ENCODE peak calls at places on chromosome 4, in ten cellular contexts. N is cardiac muscle cell; I is sigmoid colon; B is CD8-positive, alpha-beta T cell; Y is endothelial cell; X is body of pancreas; U is kidney epithelial cell; E is brain microvascular endothelial cell; H is MCF 10A; K is prostate gland. D is an unnamed sample.

GRCh38 chr4:180356766-180357165 is 1886.4 kb upstream of the TENM3 start:
- DNase-seq in N (no peak), I (no peak), B (no peak), Y (no peak), X (no peak), U (no peak), E (no peak), H (no peak), K (no peak), D (no peak)

GRCh38 chr4:188623314-188623854 is 484.1 kb downstream of the TRIML1 start:
- DNase-seq in N (no peak), I (no peak), B (no peak), Y (no peak), X (no peak), U (no peak), E (no peak), H (no peak), K (no peak), D (no peak)

GRCh38 chr4:113559947-113560346 is 201.6 kb downstream of the CAMK2D start:
- DNase-seq in N (no peak), I (no peak), B (no peak), Y (no peak), X (no peak), U (no peak), E (no peak), H (no peak), K (no peak), D (no peak)

GRCh38 chr4:160947653-160948052 is 1216.1 kb downstream of the FSTL5 start:
- DNase-seq in N (no peak), I (no peak), B (no peak), Y (no peak), X (no peak), U (no peak), E (no peak), H (no peak), K (no peak), D (no peak)

GRCh38 chr4:181958435-181958834 is 284.8 kb upstream of the TENM3 start:
- DNase-seq in N (no peak), I (no peak), B (no peak), Y (no peak), X (no peak), U (no peak), E (peak; percentile 32), H (no peak), K (no peak), D (no peak)

GRCh38 chr4:6747690-6748068 is 31.7 kb downstream of the BLOC1S4 start:
- DNase-seq in N (no peak), I (no peak), B (no peak), Y (no peak), X (no peak), U (no peak), E (no peak), H (peak; percentile 54), K (no peak), D (no peak)

GRCh38 chr4:46656071-46656470 is 253.0 kb downstream of the COX7B2 start:
- DNase-seq in N (no peak), I (no peak), B (no peak), Y (no peak), X (no peak), U (no peak), E (no peak), H (no peak), K (no peak), D (no peak)

GRCh38 chr4:138632856-138633255 is 382.7 kb upstream of the NOCT start:
- DNase-seq in N (no peak), I (no peak), B (no peak), Y (no peak), X (no peak), U (no peak), E (no peak), H (no peak), K (no peak), D (no peak)

GRCh38 chr4:54902261-54902660 is 223.1 kb downstream of the KDR start:
- DNase-seq in N (peak; percentile 17), I (no peak), B (no peak), Y (no peak), X (no peak), U (no peak), E (no peak), H (peak; percentile 13), K (peak; percentile 14), D (no peak)

GRCh38 chr4:139833131-139833930 is 167.7 kb downstream of the MGST2 start:
- DNase-seq in N (no peak), I (no peak), B (no peak), Y (no peak), X (no peak), U (no peak), E (no peak), H (no peak), K (no peak), D (no peak)
- TF ChIP-seq CTCF in N (no peak), I (no peak), B (no peak), Y (no peak), X (no peak), U (no peak), E (no peak), H (no peak), K (no peak), D (no peak)

DNA sequence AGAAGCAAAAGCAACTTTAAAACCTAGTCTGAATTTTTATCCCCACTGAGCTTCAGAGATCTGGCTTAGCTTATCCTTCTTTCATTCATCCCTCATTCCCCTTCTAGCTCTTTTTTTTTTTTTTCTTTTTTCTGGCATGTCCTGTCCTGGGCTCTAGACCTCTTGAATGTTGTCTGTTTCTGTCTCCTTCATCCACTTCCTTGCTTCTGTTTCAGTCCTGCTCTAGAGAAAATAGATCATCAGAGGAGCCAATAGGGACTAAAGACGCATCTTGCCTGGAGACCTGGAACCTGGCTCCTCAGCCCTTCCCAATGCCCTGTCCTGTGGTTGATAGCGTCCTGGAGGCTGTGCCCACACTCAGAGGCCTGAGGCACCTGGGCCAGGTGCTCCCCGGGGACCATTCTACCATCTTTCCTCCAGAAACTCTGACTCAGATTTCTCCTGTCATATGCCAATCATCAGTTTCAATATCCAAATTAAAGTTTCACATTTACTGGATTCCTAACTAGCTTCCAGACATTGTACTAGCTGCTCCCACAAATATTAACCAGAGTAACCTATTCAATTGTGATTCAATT is 115.7 kb upstream of the GATB start:
- DNase-seq in N (no peak), I (no peak), B (no peak), Y (no peak), X (no peak), U (no peak), E (no peak), H (no peak), K (no peak), D (no peak)
- TF ChIP-seq CTCF in N (no peak), I (no peak), B (no peak), Y (no peak), X (no peak), U (no peak), E (no peak), H (no peak), K (no peak), D (no peak)

GRCh38 chr4:4521767-4522166 is 20.1 kb downstream of the STX18 start:
- DNase-seq in N (no peak), I (no peak), B (no peak), Y (no peak), X (no peak), U (no peak), E (no peak), H (no peak), K (no peak), D (no peak)

GRCh38 chr4:4521069-4521468 is 20.8 kb downstream of the STX18 start:
- DNase-seq in N (no peak), I (no peak), B (no peak), Y (no peak), X (no peak), U (no peak), E (no peak), H (no peak), K (no peak), D (no peak)

GRCh38 chr4:4519296-4519898 is 22.5 kb downstream of the STX18 start:
- DNase-seq in N (peak; percentile 38), I (no peak), B (no peak), Y (no peak), X (no peak), U (no peak), E (no peak), H (peak; percentile 48), K (no peak), D (no peak)

GRCh38 chr4:4526401-4526800 is 15.4 kb downstream of the STX18 start:
- DNase-seq in N (no peak), I (no peak), B (no peak), Y (no peak), X (no peak), U (no peak), E (no peak), H (no peak), K (no peak), D (no peak)

DNA sequence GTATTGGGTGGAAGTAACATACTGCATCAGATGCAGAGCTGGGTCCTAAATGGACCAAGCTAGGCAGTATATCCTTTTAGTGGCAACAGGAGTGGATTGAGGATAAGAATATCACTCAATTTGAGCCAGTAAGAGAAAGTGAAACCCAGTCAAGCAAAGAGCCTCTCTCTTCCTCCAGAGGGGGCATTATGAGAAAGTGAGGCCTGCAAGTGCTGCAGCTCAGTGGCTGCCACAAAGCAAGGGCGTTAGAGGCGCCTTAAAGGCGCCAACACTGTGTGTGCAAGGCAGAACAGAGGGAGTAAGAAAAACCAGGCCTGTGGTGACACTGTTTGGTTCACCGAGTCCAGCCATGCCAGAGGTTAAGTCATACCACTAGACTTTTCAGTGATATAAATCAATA is 17.5 kb downstream of the STX18 start:
- DNase-seq in N (no peak), I (no peak), B (no peak), Y (peak; percentile 9), X (no peak), U (no peak), E (no peak), H (no peak), K (no peak), D (no peak)
- TF ChIP-seq CTCF in N (no peak), I (no peak), B (no peak), Y (no peak), X (no peak), U (no peak), E (peak; percentile 37), H (no peak), K (no peak), D (no peak)

GRCh38 chr4:26991057-26991456 is 130.4 kb downstream of the STIM2 start:
- DNase-seq in N (no peak), I (no peak), B (no peak), Y (no peak), X (no peak), U (no peak), E (no peak), H (no peak), K (no peak), D (no peak)

GRCh38 chr4:26992657-26993361 is 132.2 kb downstream of the STIM2 start:
- DNase-seq in N (peak; percentile 95), I (no peak), B (no peak), Y (no peak), X (no peak), U (no peak), E (peak; percentile 78), H (peak; percentile 16), K (peak; percentile 7), D (no peak)

GRCh38 chr4:26984896-26985295 is 124.3 kb downstream of the STIM2 start:
- DNase-seq in N (no peak), I (no peak), B (no peak), Y (no peak), X (no peak), U (no peak), E (no peak), H (no peak), K (no peak), D (no peak)

GRCh38 chr4:26985836-26986235 is 125.2 kb downstream of the STIM2 start:
- DNase-seq in N (peak; percentile 29), I (no peak), B (no peak), Y (no peak), X (no peak), U (no peak), E (no peak), H (no peak), K (no peak), D (no peak)

GRCh38 chr4:26987191-26987590 is 126.5 kb downstream of the STIM2 start:
- DNase-seq in N (no peak), I (no peak), B (no peak), Y (no peak), X (no peak), U (no peak), E (no peak), H (no peak), K (no peak), D (no peak)
- TF ChIP-seq CTCF in N (no peak), I (no peak), B (no peak), Y (no peak), X (no peak), U (no peak), E (no peak), H (no peak), K (no peak), D (no peak)

D was measured in thoracic aorta.